ENCODE peak calls at places on chromosomes 3 and 15, in six cellular contexts. F is GM13976, H is mesothelial cell of epicardium, W is KBM-7, C is nephron progenitor cell, X is cardiac muscle cell. L is an unnamed sample.
A peak's percentile ranks its signal among the peaks of the same experiment; 100 is the strongest.

GRCh38 chr3:63845215-63845614 is 18.4 kb downstream of the THOC7 start:
- DNase-seq in F (no peak), H (no peak), W (no peak), C (no peak), X (no peak), L (peak; percentile 32)

GRCh38 chr3:87498358-87499080 is 222.1 kb upstream of the POU1F1 start:
- DNase-seq in F (no peak), H (no peak), W (no peak), C (no peak), X (no peak), L (no peak)

GRCh38 chr15:94412979-94413741 is 181.8 kb downstream of the MCTP2 start:
- DNase-seq in F (no peak), H (no peak), W (peak; percentile 20), C (no peak), X (peak; percentile 38), L (no peak)

GRCh38 chr15:74783072-74783807 is 1.4 kb downstream of the CSK start:
- DNase-seq in F (no peak), H (no peak), W (peak; percentile 92), C (no peak), X (peak; percentile 47), L (no peak)

GRCh38 chr3:188153498-188153948 is 434 bp upstream of the LPP start:
- DNase-seq in F (no peak), H (peak; percentile 74), W (peak; percentile 67), C (peak; percentile 80), X (peak; percentile 97), L (peak; percentile 95)

GRCh38 chr15:97881568-97881967 is 78.9 kb upstream of the ARRDC4 start:
- DNase-seq in F (no peak), H (no peak), W (no peak), C (no peak), X (no peak), L (no peak)

GRCh38 chr3:187101184-187102072 is 37.9 kb downstream of the RPL39L start:
- DNase-seq in F (no peak), H (peak; percentile 34), W (peak; percentile 88), C (no peak), X (peak; percentile 96), L (no peak)

GRCh38 chr3:188270423-188270972 is 116.5 kb downstream of the LPP start:
- DNase-seq in F (no peak), H (no peak), W (peak; percentile 63), C (no peak), X (peak; percentile 97), L (peak; percentile 71)

GRCh38 chr15:101620645-101621044 is 31.5 kb downstream of the TM2D3 start:
- DNase-seq in F (peak; percentile 36), H (no peak), W (no peak), C (no peak), X (no peak), L (no peak)